ENCODE peak calls at places on chromosome 14, in four cellular contexts. S is RWPE1, L is hypothalamus, E is ACHN. U is an unnamed sample.

GRCh38 chr14:21191809-21192446 is 36.1 kb upstream of the OR5AU1 start:
- DNase-seq in S (no peak), L (peak; percentile 51), E (peak; percentile 73), U (peak; percentile 68)

GRCh38 chr14:24705840-24706239 is 71.8 kb upstream of the GZMB start:
- DNase-seq in S (no peak), L (no peak), E (no peak), U (no peak)

GRCh38 chr14:62206456-62206855 is 444.2 kb downstream of the SNAPC1 start:
- DNase-seq in S (no peak), L (no peak), E (no peak), U (no peak)

GRCh38 chr14:94269156-94269555 is 23.9 kb downstream of the SERPINA10 start:
- DNase-seq in S (no peak), L (peak; percentile 61), E (no peak), U (peak; percentile 98)

GRCh38 chr14:30450620-30451019 is 108.3 kb upstream of the G2E3 start:
- DNase-seq in S (no peak), L (no peak), E (no peak), U (no peak)

GRCh38 chr14:52355526-52355925 is 41.4 kb downstream of the PTGER2 start:
- DNase-seq in S (no peak), L (no peak), E (no peak), U (no peak)

GRCh38 chr14:74509587-74510210 is 16.1 kb downstream of the ISCA2 start:
- DNase-seq in S (no peak), L (no peak), E (no peak), U (no peak)

GRCh38 chr14:54440454-54440853 is 720 bp downstream of the CNIH1 start:
- DNase-seq in S (no peak), L (no peak), E (no peak), U (no peak)

GRCh38 chr14:61296707-61297502 is 15.8 kb upstream of the TMEM30B start:
- DNase-seq in S (peak; percentile 44), L (no peak), E (peak; percentile 29), U (peak; percentile 65)

GRCh38 chr14:69606258-69606657 is 5.1 kb upstream of the SUSD6 start:
- DNase-seq in S (no peak), L (no peak), E (no peak), U (no peak)

GRCh38 chr14:59944909-59945308 is 25.0 kb downstream of the LRRC9 start:
- DNase-seq in S (no peak), L (no peak), E (no peak), U (peak; percentile 4)

GRCh38 chr14:97723834-97724770 is 926.9 kb downstream of the VRK1 start:
- DNase-seq in S (no peak), L (no peak), E (no peak), U (no peak)

GRCh38 chr14:76546426-76547221 is 170.7 kb downstream of the ESRRB start:
- DNase-seq in S (peak; percentile 39), L (no peak), E (peak; percentile 48), U (peak; percentile 85)

GRCh38 chr14:88218119-88218915 is 104.8 kb downstream of the KCNK10 start:
- DNase-seq in S (no peak), L (no peak), E (no peak), U (no peak)

GRCh38 chr14:61662001-61662400 is 33.3 kb upstream of the HIF1A start:
- DNase-seq in S (no peak), L (no peak), E (no peak), U (no peak)

GRCh38 chr14:66610154-66610563 is 102.2 kb downstream of the GPHN start:
- DNase-seq in S (no peak), L (no peak), E (peak; percentile 7), U (peak; percentile 50)

GRCh38 chr14:88417594-88417993 is 32.1 kb downstream of the SPATA7 start:
- DNase-seq in S (no peak), L (no peak), E (no peak), U (no peak)

GRCh38 chr14:38705220-38705619 is 397.8 kb downstream of the SEC23A start:
- DNase-seq in S (no peak), L (no peak), E (no peak), U (no peak)

U was measured in SK-MEL-5.